ENCODE peak calls at places on chromosomes 5 and 9, in nine cellular contexts. One of them, this sample, is unnamed.

GRCh38 chr9:88280816-88281382 is 107.3 kb upstream of the SPIN1 start:
- DNase-seq in hepatocyte: no peak
- DNase-seq in Panc1: no peak
- DNase-seq in uterus: no peak
- DNase-seq in cardiac fibroblast: peak
- DNase-seq in mammary epithelial cell: no peak
- DNase-seq in sigmoid colon: no peak
- DNase-seq in heart left ventricle: no peak
- DNase-seq in CD8-positive, alpha-beta T cell: no peak
- DNase-seq in this sample: peak

GRCh38 chr5:33690736-33691135 is 201.1 kb downstream of the ADAMTS12 start:
- DNase-seq in hepatocyte: no peak
- DNase-seq in Panc1: no peak
- DNase-seq in uterus: no peak
- DNase-seq in cardiac fibroblast: peak
- DNase-seq in mammary epithelial cell: peak
- DNase-seq in sigmoid colon: no peak
- DNase-seq in heart left ventricle: no peak
- DNase-seq in CD8-positive, alpha-beta T cell: no peak
- DNase-seq in this sample: peak

GRCh38 chr5:138824924-138825863 is 49.9 kb downstream of the LRRTM2 start:
- DNase-seq in hepatocyte: peak
- DNase-seq in Panc1: no peak
- DNase-seq in uterus: no peak
- DNase-seq in cardiac fibroblast: peak
- DNase-seq in mammary epithelial cell: no peak
- DNase-seq in sigmoid colon: no peak
- DNase-seq in heart left ventricle: no peak
- DNase-seq in CD8-positive, alpha-beta T cell: no peak
- DNase-seq in this sample: peak

GRCh38 chr5:133316346-133317343 is 264.8 kb downstream of the HSPA4 start:
- DNase-seq in hepatocyte: peak
- DNase-seq in Panc1: no peak
- DNase-seq in uterus: no peak
- DNase-seq in cardiac fibroblast: no peak
- DNase-seq in mammary epithelial cell: no peak
- DNase-seq in sigmoid colon: no peak
- DNase-seq in heart left ventricle: no peak
- DNase-seq in CD8-positive, alpha-beta T cell: no peak
- DNase-seq in this sample: peak

GRCh38 chr5:129172561-129172960 is 78.0 kb downstream of the ISOC1 start:
- DNase-seq in hepatocyte: peak
- DNase-seq in Panc1: no peak
- DNase-seq in uterus: no peak
- DNase-seq in cardiac fibroblast: peak
- DNase-seq in mammary epithelial cell: no peak
- DNase-seq in sigmoid colon: no peak
- DNase-seq in heart left ventricle: no peak
- DNase-seq in CD8-positive, alpha-beta T cell: no peak
- DNase-seq in this sample: peak

GRCh38 chr5:148457183-148457620 is 73.4 kb downstream of the FBXO38 start:
- DNase-seq in hepatocyte: no peak
- DNase-seq in Panc1: no peak
- DNase-seq in uterus: no peak
- DNase-seq in cardiac fibroblast: no peak
- DNase-seq in mammary epithelial cell: no peak
- DNase-seq in sigmoid colon: no peak
- DNase-seq in heart left ventricle: no peak
- DNase-seq in CD8-positive, alpha-beta T cell: no peak
- DNase-seq in this sample: no peak

GRCh38 chr5:177429248-177430045 is 3.0 kb downstream of the GRK6 start:
- DNase-seq in hepatocyte: no peak
- DNase-seq in Panc1: no peak
- DNase-seq in uterus: no peak
- DNase-seq in cardiac fibroblast: no peak
- DNase-seq in mammary epithelial cell: no peak
- DNase-seq in sigmoid colon: peak
- DNase-seq in heart left ventricle: peak
- DNase-seq in CD8-positive, alpha-beta T cell: peak
- DNase-seq in this sample: no peak

GRCh38 chr9:89185980-89186379 is 7.4 kb upstream of the SHC3 start:
- DNase-seq in hepatocyte: peak
- DNase-seq in Panc1: no peak
- DNase-seq in uterus: no peak
- DNase-seq in cardiac fibroblast: peak
- DNase-seq in mammary epithelial cell: no peak
- DNase-seq in sigmoid colon: no peak
- DNase-seq in heart left ventricle: no peak
- DNase-seq in CD8-positive, alpha-beta T cell: no peak
- DNase-seq in this sample: peak

GRCh38 chr5:173234129-173234793 is 745 bp downstream of the NKX2-5 start:
- DNase-seq in hepatocyte: no peak
- DNase-seq in Panc1: no peak
- DNase-seq in uterus: no peak
- DNase-seq in cardiac fibroblast: no peak
- DNase-seq in mammary epithelial cell: no peak
- DNase-seq in sigmoid colon: no peak
- DNase-seq in heart left ventricle: no peak
- DNase-seq in CD8-positive, alpha-beta T cell: no peak
- DNase-seq in this sample: no peak

GRCh38 chr5:173231996-173232498 is 3.0 kb downstream of the NKX2-5 start:
- DNase-seq in hepatocyte: no peak
- DNase-seq in Panc1: no peak
- DNase-seq in uterus: no peak
- DNase-seq in cardiac fibroblast: no peak
- DNase-seq in mammary epithelial cell: no peak
- DNase-seq in sigmoid colon: no peak
- DNase-seq in heart left ventricle: no peak
- DNase-seq in CD8-positive, alpha-beta T cell: no peak
- DNase-seq in this sample: no peak

GRCh38 chr5:173231381-173231766 is 3.6 kb downstream of the NKX2-5 start:
- DNase-seq in hepatocyte: no peak
- DNase-seq in Panc1: no peak
- DNase-seq in uterus: no peak
- DNase-seq in cardiac fibroblast: no peak
- DNase-seq in mammary epithelial cell: no peak
- DNase-seq in sigmoid colon: no peak
- DNase-seq in heart left ventricle: no peak
- DNase-seq in CD8-positive, alpha-beta T cell: no peak
- DNase-seq in this sample: no peak

GRCh38 chr5:173232499-173233346 is 2.3 kb downstream of the NKX2-5 start:
- DNase-seq in hepatocyte: no peak
- DNase-seq in Panc1: no peak
- DNase-seq in uterus: no peak
- DNase-seq in cardiac fibroblast: no peak
- DNase-seq in mammary epithelial cell: no peak
- DNase-seq in sigmoid colon: no peak
- DNase-seq in heart left ventricle: no peak
- DNase-seq in CD8-positive, alpha-beta T cell: no peak
- DNase-seq in this sample: no peak

DNA sequence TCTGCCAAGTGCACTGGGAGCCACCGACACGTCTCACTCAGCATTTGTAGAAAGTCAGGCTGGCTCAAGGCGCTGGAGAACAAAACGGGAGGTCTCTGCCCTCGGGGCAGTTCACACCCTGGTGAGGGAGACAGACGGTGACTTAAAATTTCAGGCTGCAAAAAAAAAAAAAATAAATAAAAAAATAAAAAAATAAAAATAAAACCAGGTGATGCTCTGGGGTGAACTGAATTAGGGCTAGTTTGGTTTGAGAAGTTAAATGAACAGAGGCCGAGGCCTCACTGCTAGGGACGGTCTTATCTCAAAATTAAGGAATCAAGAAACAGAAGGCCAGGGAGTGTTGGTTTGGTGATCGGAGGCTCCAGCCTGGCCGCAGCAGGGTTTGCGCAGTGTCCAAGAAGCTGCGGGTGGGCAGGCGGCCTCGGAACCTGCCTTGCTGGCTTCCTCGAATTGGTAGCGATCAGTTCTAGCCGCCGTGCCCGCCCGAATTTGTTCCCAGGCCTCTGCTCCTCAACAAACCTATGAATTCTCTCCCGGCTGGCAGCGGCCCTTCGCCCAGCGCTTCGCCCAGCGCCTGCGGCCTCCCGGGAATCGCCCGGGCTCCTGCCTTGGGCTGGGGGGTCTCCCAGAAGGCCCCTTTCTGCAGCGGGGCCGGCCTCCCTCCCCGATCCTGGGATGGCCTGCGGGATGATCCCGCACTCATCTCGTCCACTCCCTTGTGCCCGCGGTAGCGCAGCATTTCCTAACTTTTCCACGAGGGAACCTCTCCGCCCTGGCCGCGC is 1.5 kb downstream of the NKX2-5 start:
- DNase-seq in hepatocyte: no peak
- DNase-seq in Panc1: no peak
- DNase-seq in uterus: no peak
- DNase-seq in cardiac fibroblast: no peak
- DNase-seq in mammary epithelial cell: no peak
- DNase-seq in sigmoid colon: no peak
- DNase-seq in heart left ventricle: no peak
- DNase-seq in CD8-positive, alpha-beta T cell: no peak
- DNase-seq in this sample: no peak
- H3K4me3 ChIP-seq in hepatocyte: no peak
- H3K4me3 ChIP-seq in Panc1: no peak
- H3K4me3 ChIP-seq in uterus: no peak
- H3K4me3 ChIP-seq in cardiac fibroblast: no peak
- H3K4me3 ChIP-seq in mammary epithelial cell: no peak
- H3K4me3 ChIP-seq in sigmoid colon: no peak
- H3K4me3 ChIP-seq in heart left ventricle: peak
- H3K4me3 ChIP-seq in CD8-positive, alpha-beta T cell: no peak
- H3K4me3 ChIP-seq in this sample: no peak

DNA sequence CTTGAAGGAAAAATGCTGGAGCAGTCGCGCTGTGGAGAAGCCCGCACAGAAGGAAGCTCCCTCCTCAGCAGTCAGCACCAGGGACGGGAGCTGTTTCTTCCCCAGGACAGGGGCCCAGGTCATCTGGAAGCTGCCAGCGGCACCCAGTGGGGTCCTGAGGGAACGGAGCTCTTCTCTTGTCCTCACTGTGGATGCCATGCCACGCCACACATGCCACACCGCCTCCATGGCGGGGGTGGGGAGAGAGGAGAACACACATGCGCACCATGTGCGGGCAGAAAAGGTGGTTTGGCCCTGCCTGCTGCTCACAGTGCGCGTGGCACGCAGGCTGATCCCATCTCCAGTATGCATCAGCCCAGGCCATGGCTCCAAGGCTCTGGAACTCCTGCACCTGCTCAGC is 41.7 kb upstream of the ZNF354B start:
- DNase-seq in hepatocyte: peak
- DNase-seq in Panc1: no peak
- DNase-seq in uterus: no peak
- DNase-seq in cardiac fibroblast: no peak
- DNase-seq in mammary epithelial cell: no peak
- DNase-seq in sigmoid colon: no peak
- DNase-seq in heart left ventricle: no peak
- DNase-seq in CD8-positive, alpha-beta T cell: no peak
- DNase-seq in this sample: no peak
- TF ChIP-seq CTCF in hepatocyte: no peak
- TF ChIP-seq CTCF in Panc1: peak
- TF ChIP-seq CTCF in uterus: no peak
- TF ChIP-seq CTCF in cardiac fibroblast: no peak
- TF ChIP-seq CTCF in mammary epithelial cell: no peak
- TF ChIP-seq CTCF in sigmoid colon: no peak
- TF ChIP-seq CTCF in heart left ventricle: no peak
- TF ChIP-seq CTCF in CD8-positive, alpha-beta T cell: no peak
- TF ChIP-seq CTCF in this sample: no peak

GRCh38 chr9:131046581-131047202 is 37.7 kb downstream of the LAMC3 start:
- DNase-seq in hepatocyte: peak
- DNase-seq in Panc1: no peak
- DNase-seq in uterus: peak
- DNase-seq in cardiac fibroblast: peak
- DNase-seq in mammary epithelial cell: peak
- DNase-seq in sigmoid colon: peak
- DNase-seq in heart left ventricle: peak
- DNase-seq in CD8-positive, alpha-beta T cell: peak
- DNase-seq in this sample: peak
- H3K4me3 ChIP-seq in hepatocyte: no peak
- H3K4me3 ChIP-seq in Panc1: no peak
- H3K4me3 ChIP-seq in uterus: no peak
- H3K4me3 ChIP-seq in cardiac fibroblast: no peak
- H3K4me3 ChIP-seq in mammary epithelial cell: no peak
- H3K4me3 ChIP-seq in sigmoid colon: no peak
- H3K4me3 ChIP-seq in heart left ventricle: no peak
- H3K4me3 ChIP-seq in CD8-positive, alpha-beta T cell: no peak
- H3K4me3 ChIP-seq in this sample: no peak

GRCh38 chr5:101942321-101942882 is 353.7 kb downstream of the SLCO4C1 start:
- DNase-seq in hepatocyte: peak
- DNase-seq in Panc1: peak
- DNase-seq in uterus: no peak
- DNase-seq in cardiac fibroblast: peak
- DNase-seq in mammary epithelial cell: peak
- DNase-seq in sigmoid colon: no peak
- DNase-seq in heart left ventricle: no peak
- DNase-seq in CD8-positive, alpha-beta T cell: no peak
- DNase-seq in this sample: peak

GRCh38 chr5:101948615-101949014 is 347.5 kb downstream of the SLCO4C1 start:
- DNase-seq in hepatocyte: no peak
- DNase-seq in Panc1: no peak
- DNase-seq in uterus: no peak
- DNase-seq in cardiac fibroblast: no peak
- DNase-seq in mammary epithelial cell: no peak
- DNase-seq in sigmoid colon: no peak
- DNase-seq in heart left ventricle: no peak
- DNase-seq in CD8-positive, alpha-beta T cell: no peak
- DNase-seq in this sample: no peak

DNA sequence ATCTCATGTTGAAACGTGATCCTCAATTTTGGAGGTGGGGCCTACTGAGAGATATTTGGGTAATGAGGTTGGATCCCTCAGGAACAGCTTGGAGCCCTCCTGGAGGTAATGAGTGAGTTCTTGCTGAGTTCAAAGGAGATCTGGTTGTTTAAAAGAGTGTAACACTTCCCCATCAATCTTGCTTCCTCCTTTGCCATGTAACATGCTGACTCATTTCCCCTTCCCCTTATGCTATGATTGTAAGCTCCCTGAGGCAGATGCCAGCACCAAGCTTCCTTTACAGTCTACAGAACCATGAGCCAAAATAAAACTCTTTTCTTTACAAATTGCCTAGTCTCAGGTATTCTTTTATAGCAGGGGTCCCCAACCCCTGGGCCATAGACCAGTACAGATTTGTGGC is 352.3 kb downstream of the SLCO4C1 start:
- DNase-seq in hepatocyte: no peak
- DNase-seq in Panc1: no peak
- DNase-seq in uterus: no peak
- DNase-seq in cardiac fibroblast: no peak
- DNase-seq in mammary epithelial cell: no peak
- DNase-seq in sigmoid colon: no peak
- DNase-seq in heart left ventricle: no peak
- DNase-seq in CD8-positive, alpha-beta T cell: no peak
- DNase-seq in this sample: no peak
- TF ChIP-seq CTCF in hepatocyte: no peak
- TF ChIP-seq CTCF in Panc1: no peak
- TF ChIP-seq CTCF in uterus: no peak
- TF ChIP-seq CTCF in cardiac fibroblast: no peak
- TF ChIP-seq CTCF in mammary epithelial cell: no peak
- TF ChIP-seq CTCF in sigmoid colon: no peak
- TF ChIP-seq CTCF in heart left ventricle: no peak
- TF ChIP-seq CTCF in CD8-positive, alpha-beta T cell: no peak
- TF ChIP-seq CTCF in this sample: no peak

This sample was measured in fibroblast of mammary gland.